ENCODE peak calls at places on chromosome 12, in five cellular contexts. W is PC-3, X is SK-N-SH, H is GM23248, Q is HCT116. Y is an unnamed sample.

GRCh38 chr12:78290606-78291345 is 460.1 kb downstream of the NAV3 start:
- DNase-seq in Q (no peak), X (no peak), H (peak), W (peak), Y (no peak)

GRCh38 chr12:91529829-91530228 is 347.2 kb upstream of the DCN start:
- DNase-seq in H (peak), Q (no peak), W (peak), X (no peak), Y (no peak)

GRCh38 chr12:41663487-41664258 is 475.6 kb downstream of the PDZRN4 start:
- DNase-seq in H (peak), X (peak), W (peak), Q (peak), Y (peak)

GRCh38 chr12:130263996-130264395 is 73.7 kb upstream of the PIWIL1 start:
- DNase-seq in X (no peak), W (no peak), H (no peak), Q (no peak), Y (no peak)

GRCh38 chr12:104575442-104575841 is 118.7 kb downstream of the CHST11 start:
- DNase-seq in H (no peak), W (no peak), Q (no peak), X (no peak), Y (no peak)

GRCh38 chr12:70849265-70849960 is 71.1 kb downstream of the PTPRR start:
- DNase-seq in W (peak), X (peak), H (peak), Q (peak), Y (no peak)

GRCh38 chr12:120119395-120119973 is 2.9 kb upstream of the RAB35 start:
- DNase-seq in X (no peak), Q (no peak), H (peak), W (peak), Y (no peak)

GRCh38 chr12:47905313-47905730 is 528 bp upstream of the VDR start:
- DNase-seq in H (peak), W (peak), X (peak), Q (no peak), Y (no peak)

GRCh38 chr12:62625238-62625637 is 158.6 kb downstream of the MON2 start:
- DNase-seq in H (peak), Q (no peak), X (no peak), W (no peak), Y (no peak)

GRCh38 chr12:132306885-132307191 is 22.6 kb downstream of the GALNT9 start:
- DNase-seq in H (no peak), Q (no peak), X (no peak), W (no peak), Y (no peak)

GRCh38 chr12:71009414-71010142 is 89.0 kb upstream of the PTPRR start:
- DNase-seq in H (no peak), Q (no peak), X (no peak), W (no peak), Y (no peak)

GRCh38 chr12:75162845-75163244 is 46.8 kb downstream of the KCNC2 start:
- DNase-seq in Q (no peak), W (no peak), X (no peak), H (no peak), Y (no peak)

GRCh38 chr12:88579941-88580871 is at the start of gene KITLG:
- DNase-seq in W (peak), X (peak), H (peak), Q (peak), Y (peak)

GRCh38 chr12:122527478-122527944 is 462 bp downstream of the KNTC1 start:
- DNase-seq in X (peak), Q (no peak), W (peak), H (peak), Y (peak)

GRCh38 chr12:114836609-114837008 is 152.6 kb upstream of the TBX3 start:
- DNase-seq in X (no peak), H (no peak), Q (no peak), W (no peak), Y (no peak)

GRCh38 chr12:19979584-19979983 is 388.8 kb upstream of the PDE3A start:
- DNase-seq in W (no peak), Q (no peak), X (no peak), H (no peak), Y (no peak)

GRCh38 chr12:2646341-2646740 is 148.4 kb upstream of the FKBP4 start:
- DNase-seq in Q (no peak), W (no peak), X (no peak), H (no peak), Y (no peak)

GRCh38 chr12:89525002-89525823 is 617 bp upstream of the GALNT4 start:
- DNase-seq in Q (no peak), X (peak), H (peak), W (peak), Y (peak)

GRCh38 chr12:23954332-23954731 is 4.9 kb upstream of the SOX5 start:
- DNase-seq in Q (no peak), H (no peak), W (no peak), X (no peak), Y (no peak)

GRCh38 chr12:5200276-5201087 is 156.8 kb downstream of the KCNA5 start:
- DNase-seq in Q (peak), X (peak), H (peak), W (peak), Y (peak)

GRCh38 chr12:105253882-105254513 is 18.0 kb upstream of the APPL2 start:
- DNase-seq in W (peak), Q (no peak), H (peak), X (no peak), Y (no peak)

GRCh38 chr12:132127041-132127440 is 17.1 kb downstream of the DDX51 start:
- DNase-seq in Q (no peak), W (no peak), H (no peak), X (no peak), Y (no peak)

GRCh38 chr12:129186952-129187351 is 333.7 kb downstream of the GLT1D1 start:
- DNase-seq in Q (no peak), H (no peak), X (peak), W (peak), Y (peak)

GRCh38 chr12:51873251-51873994 is 14.5 kb upstream of the ANKRD33 start:
- DNase-seq in W (no peak), X (no peak), H (no peak), Q (no peak), Y (peak)

GRCh38 chr12:55925870-55926737 is 1.6 kb downstream of the PYM1 start:
- DNase-seq in H (peak), W (no peak), X (no peak), Q (peak), Y (no peak)

GRCh38 chr12:110744176-110744575 is 1.5 kb upstream of the PPP1CC start:
- DNase-seq in Q (no peak), W (peak), X (no peak), H (peak), Y (peak)

GRCh38 chr12:14892726-14893442 is 7.2 kb upstream of the MGP start:
- DNase-seq in W (peak), X (no peak), Q (no peak), H (peak), Y (peak)

GRCh38 chr12:128078311-128078851 is 188.6 kb upstream of the TMEM132C start:
- DNase-seq in X (no peak), W (no peak), H (peak), Q (no peak), Y (peak)

GRCh38 chr12:116318738-116319050 is 41.2 kb upstream of the MED13L start:
- DNase-seq in Q (no peak), X (no peak), H (no peak), W (no peak), Y (no peak)

GRCh38 chr12:110794623-110795280 is 52.0 kb upstream of the CCDC63 start:
- DNase-seq in H (peak), Q (no peak), W (no peak), X (peak), Y (no peak)

GRCh38 chr12:99810718-99811593 is 163.4 kb downstream of the GARIN6 start:
- DNase-seq in H (peak), Q (peak), X (peak), W (peak), Y (no peak)

GRCh38 chr12:76246611-76247010 is 101.6 kb downstream of the BBS10 start:
- DNase-seq in Q (no peak), W (no peak), X (no peak), H (no peak), Y (no peak)

GRCh38 chr12:115762934-115763333 is 514.6 kb downstream of the MED13L start:
- DNase-seq in X (no peak), Q (no peak), H (no peak), W (peak), Y (no peak)

GRCh38 chr12:91722072-91722471 is 423.6 kb downstream of the BTG1 start:
- DNase-seq in H (peak), X (no peak), W (peak), Q (no peak), Y (no peak)

DNA sequence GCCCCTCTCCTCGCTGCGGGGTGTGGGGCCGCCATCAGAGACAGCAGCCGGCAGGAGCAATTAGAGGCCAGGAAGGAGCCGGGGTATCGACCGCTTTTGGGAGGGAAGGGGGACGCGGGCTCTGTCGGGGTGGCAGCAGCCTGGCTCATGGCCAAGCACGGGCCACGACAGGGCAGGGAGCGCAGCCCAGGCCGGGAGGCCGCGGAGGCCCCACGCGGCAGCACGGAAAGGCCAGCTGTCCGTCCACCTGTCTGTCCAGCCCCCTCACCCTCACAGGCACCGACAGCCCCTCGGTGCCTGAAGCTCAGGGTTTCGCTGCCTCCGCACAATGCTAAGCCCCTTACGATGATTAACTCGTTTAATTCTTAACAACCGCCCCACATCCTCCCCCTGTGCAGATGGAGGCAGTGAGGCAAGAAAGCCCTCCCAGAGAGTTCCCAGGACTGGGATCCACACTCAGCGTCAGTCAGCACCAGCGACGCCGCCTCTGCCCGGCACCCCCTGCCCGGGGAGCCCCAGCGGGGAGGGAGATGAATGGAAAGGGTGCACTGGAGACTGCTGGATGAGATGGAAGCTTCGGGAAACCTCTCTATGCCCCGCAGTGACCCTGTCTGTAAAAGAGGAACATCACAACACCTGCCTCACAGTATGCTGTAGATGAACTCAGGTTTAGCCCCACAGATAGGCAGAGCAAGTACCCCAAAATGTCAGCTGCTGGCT is 23.7 kb downstream of the NCOR2 start:
- DNase-seq in Q (no peak), X (peak), H (peak), W (no peak), Y (peak)
- H3K9ac ChIP-seq in Q (no peak), X (no peak), H (peak), W (no peak), Y (no peak)

GRCh38 chr12:43226151-43226550 is 325.9 kb downstream of the ADAMTS20 start:
- DNase-seq in Q (no peak), X (no peak), H (no peak), W (no peak), Y (no peak)
- TF ChIP-seq EZH2phosphoT487 in Q (no peak), X (no peak), H (no peak), W (no peak), Y (no peak)

GRCh38 chr12:15928345-15928744 is 17.2 kb downstream of the DERA start:
- DNase-seq in H (peak), Q (no peak), W (peak), X (no peak), Y (no peak)
- H3K9ac ChIP-seq in H (no peak), Q (no peak), W (no peak), X (no peak), Y (no peak)

GRCh38 chr12:57131896-57132744 is 3.8 kb downstream of the LRP1 start:
- DNase-seq in X (peak), H (peak), Q (no peak), W (no peak), Y (no peak)
- TF ChIP-seq EZH2phosphoT487 in X (no peak), H (no peak), Q (no peak), W (no peak), Y (no peak)

Y was measured in neural progenitor cell.